ENCODE peak calls at places on chromosomes 2 and 18, in six cellular contexts. J, X, O, C, M and H are unnamed samples.

GRCh38 chr2:12717191-12717987 is 653 bp downstream of the TRIB2 start:
- DNase-seq in J (peak; percentile 54), X (peak; percentile 90), O (peak; percentile 83), C (peak; percentile 83), M (peak; percentile 77), H (peak; percentile 76)

GRCh38 chr2:70084973-70085710 is 2.1 kb upstream of the PCBP1 start:
- DNase-seq in J (peak; percentile 61), X (no peak), O (peak; percentile 71), C (peak; percentile 82), M (no peak), H (no peak)

GRCh38 chr2:95761556-95761955 is 169.8 kb downstream of the TRIM43 start:
- DNase-seq in J (no peak), X (no peak), O (no peak), C (no peak), M (no peak), H (no peak)

GRCh38 chr2:53498210-53498609 is 269.4 kb upstream of the CHAC2 start:
- DNase-seq in J (no peak), X (no peak), O (no peak), C (no peak), M (no peak), H (no peak)

GRCh38 chr2:96116424-96116878 is at the start of gene ADRA2B:
- DNase-seq in J (peak; percentile 88), X (peak; percentile 91), O (no peak), C (peak; percentile 65), M (peak; percentile 75), H (peak; percentile 82)

GRCh38 chr2:25029183-25029554 is 12.7 kb upstream of the EFR3B start:
- DNase-seq in J (no peak), X (no peak), O (no peak), C (no peak), M (no peak), H (no peak)

GRCh38 chr2:182456784-182457183 is 29.9 kb upstream of the PDE1A start:
- DNase-seq in J (no peak), X (no peak), O (no peak), C (no peak), M (no peak), H (no peak)

GRCh38 chr2:201260302-201260800 is at the start of gene CASP8:
- DNase-seq in J (peak; percentile 62), X (no peak), O (no peak), C (no peak), M (peak; percentile 40), H (peak; percentile 64)

GRCh38 chr2:98548920-98549818 is 59.1 kb downstream of the COA5 start:
- DNase-seq in J (peak; percentile 31), X (no peak), O (peak; percentile 53), C (no peak), M (no peak), H (no peak)

GRCh38 chr2:240895656-240896388 is at the start of gene MAB21L4:
- DNase-seq in J (no peak), X (no peak), O (no peak), C (no peak), M (peak; percentile 11), H (no peak)

GRCh38 chr18:49335677-49336076 is 124.8 kb downstream of the DYM start:
- DNase-seq in J (no peak), X (no peak), O (no peak), C (no peak), M (no peak), H (no peak)

GRCh38 chr2:88190808-88191721 is 20.9 kb downstream of the THNSL2 start:
- DNase-seq in J (peak; percentile 24), X (no peak), O (no peak), C (no peak), M (no peak), H (no peak)

GRCh38 chr18:2906522-2907458 is 60.0 kb downstream of the EMILIN2 start:
- DNase-seq in J (peak; percentile 70), X (peak; percentile 85), O (no peak), C (no peak), M (no peak), H (peak; percentile 59)

GRCh38 chr2:2333076-2333475 is 2.0 kb upstream of the MYT1L start:
- DNase-seq in J (no peak), X (no peak), O (no peak), C (no peak), M (no peak), H (no peak)

GRCh38 chr2:24930768-24931167 is 10.7 kb upstream of the ADCY3 start:
- DNase-seq in J (no peak), X (no peak), O (no peak), C (no peak), M (no peak), H (no peak)

GRCh38 chr2:119426801-119427395 is 4.8 kb upstream of the TMEM37 start:
- DNase-seq in J (peak; percentile 91), X (peak; percentile 86), O (peak; percentile 77), C (peak; percentile 84), M (no peak), H (peak; percentile 87)

GRCh38 chr18:3481696-3482210 is 31.8 kb downstream of the TGIF1 start:
- DNase-seq in J (peak; percentile 35), X (no peak), O (no peak), C (no peak), M (no peak), H (no peak)

GRCh38 chr2:227462463-227462951 is 9.4 kb upstream of the AGFG1 start:
- DNase-seq in J (no peak), X (no peak), O (no peak), C (no peak), M (no peak), H (no peak)

GRCh38 chr2:227464356-227464755 is 7.6 kb upstream of the AGFG1 start:
- DNase-seq in J (no peak), X (no peak), O (no peak), C (no peak), M (no peak), H (no peak)

GRCh38 chr2:227464851-227465250 is 7.1 kb upstream of the AGFG1 start:
- DNase-seq in J (no peak), X (no peak), O (no peak), C (no peak), M (no peak), H (no peak)

GRCh38 chr2:227461878-227462462 is 10.0 kb upstream of the AGFG1 start:
- DNase-seq in J (no peak), X (no peak), O (no peak), C (no peak), M (no peak), H (no peak)

DNA sequence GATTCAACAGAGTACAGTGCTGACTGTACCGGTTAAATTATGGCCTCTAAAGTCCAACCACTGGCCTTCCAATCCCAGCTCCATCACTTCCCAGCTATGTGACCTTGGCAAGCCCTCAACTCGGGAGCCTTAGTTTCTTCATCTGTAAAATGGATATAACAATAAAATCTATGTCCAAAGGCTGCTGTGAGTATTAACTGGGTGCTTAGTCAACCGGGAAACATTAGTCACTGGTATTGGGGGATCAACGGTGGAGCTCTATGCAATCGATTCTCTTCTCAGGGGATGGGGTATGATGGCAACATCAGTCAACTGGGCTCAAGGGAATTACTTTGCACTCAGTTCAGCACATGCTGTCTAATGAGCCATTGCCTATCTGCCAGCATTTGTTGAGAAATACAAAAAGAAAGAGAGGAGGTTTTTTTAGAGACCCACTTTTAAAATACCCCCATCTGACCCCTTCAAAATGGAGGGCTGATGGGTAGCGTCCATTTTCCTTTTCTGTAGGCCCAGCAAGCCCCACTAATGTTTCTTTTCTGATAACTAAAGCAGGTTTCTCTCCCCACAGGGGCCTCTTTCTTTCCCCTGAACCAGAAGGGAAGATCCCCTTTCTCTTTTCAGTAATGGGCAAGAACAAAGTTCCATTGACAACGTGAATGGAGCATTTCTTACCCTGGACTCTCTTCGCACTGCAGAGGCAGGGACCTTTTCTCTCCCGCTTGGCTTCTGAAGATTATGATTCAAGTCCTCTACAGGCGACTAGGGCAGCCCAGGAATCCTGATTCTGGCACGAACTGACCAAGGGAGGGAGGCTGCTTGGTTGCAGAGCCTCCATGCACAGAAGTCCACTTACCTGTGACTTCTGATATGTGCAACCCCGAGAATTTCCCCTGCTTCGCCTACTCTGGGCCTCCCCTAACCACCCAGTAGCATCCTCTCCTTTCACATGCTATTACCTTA is 8.7 kb upstream of the AGFG1 start:
- DNase-seq in J (no peak), X (no peak), O (no peak), C (no peak), M (no peak), H (no peak)
- H3K27ac ChIP-seq in J (no peak overlapping the region), X (no peak overlapping the region), O (no peak overlapping the region), C (no peak overlapping the region), M (no peak overlapping the region), H (no peak overlapping the region)

GRCh38 chr2:153287109-153287801 is 191.3 kb downstream of the RPRM start:
- DNase-seq in J (no peak), X (no peak), O (no peak), C (no peak), M (no peak), H (no peak)
- TF ChIP-seq CTCF in J (no peak), X (no peak), O (no peak), C (no peak), M (no peak), H (no peak)

DNA sequence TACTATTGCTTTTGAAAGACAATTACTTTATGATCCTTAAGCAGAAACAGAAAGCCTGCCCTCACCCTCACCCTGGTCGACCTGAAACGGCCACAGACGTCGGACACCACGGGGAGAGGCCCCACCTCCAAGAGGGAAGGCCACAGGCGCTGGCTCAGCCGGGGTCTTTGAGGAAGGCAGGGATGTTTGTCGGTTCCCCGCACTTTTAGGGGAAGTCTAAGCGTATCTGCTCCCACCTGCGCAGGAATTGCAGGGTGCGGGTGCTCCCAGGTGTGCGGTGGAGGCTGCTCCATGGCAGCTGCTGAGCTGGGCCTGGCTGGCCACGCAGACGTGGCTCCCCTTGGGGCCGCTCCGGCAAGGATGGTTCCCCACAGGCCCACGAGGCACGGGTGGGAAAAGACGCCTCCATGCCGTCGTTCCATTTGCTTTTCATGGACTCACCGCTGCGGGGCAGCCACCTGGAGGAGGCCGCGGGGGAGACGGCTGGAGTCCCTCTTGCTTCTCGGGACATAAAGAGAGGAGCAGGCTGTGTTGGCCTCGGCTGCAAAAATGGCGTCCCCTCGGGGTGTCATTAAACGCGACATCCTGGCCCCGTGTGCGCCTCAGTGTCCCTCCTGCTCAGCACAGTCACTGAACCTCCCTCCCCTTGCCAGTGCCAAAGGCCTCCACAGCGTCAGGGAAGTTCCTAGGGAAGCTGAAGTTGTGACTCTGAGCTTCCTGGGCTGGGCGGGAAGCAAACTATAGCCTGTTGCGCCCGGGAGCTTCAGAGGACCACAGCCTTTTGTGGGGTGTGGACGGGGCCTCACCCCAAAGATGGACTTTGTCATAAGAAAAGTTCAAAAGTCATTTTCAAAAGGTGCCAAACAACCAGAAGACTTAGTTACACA is 63.4 kb downstream of the NFATC1 start:
- DNase-seq in J (no peak), X (no peak), O (no peak), C (no peak), M (no peak), H (no peak)
- H3K27ac ChIP-seq in J (peak overlapping the region; percentile 60), X (no peak overlapping the region), O (peak overlapping the region; percentile 14), C (no peak overlapping the region), M (peak overlapping the region; percentile 87), H (peak overlapping the region; percentile 73)

GRCh38 chr2:126748188-126748760 is 92.3 kb downstream of the GYPC start:
- DNase-seq in J (no peak), X (no peak), O (no peak), C (no peak), M (no peak), H (no peak)

GRCh38 chr2:126751477-126751876 is 95.5 kb downstream of the GYPC start:
- DNase-seq in J (no peak), X (no peak), O (no peak), C (no peak), M (no peak), H (no peak)

GRCh38 chr2:126750506-126750905 is 94.5 kb downstream of the GYPC start:
- DNase-seq in J (no peak), X (no peak), O (no peak), C (no peak), M (no peak), H (no peak)

GRCh38 chr2:126748929-126749518 is 93.1 kb downstream of the GYPC start:
- DNase-seq in J (no peak), X (no peak), O (no peak), C (no peak), M (no peak), H (no peak)

GRCh38 chr2:126749537-126749936 is 93.6 kb downstream of the GYPC start:
- DNase-seq in J (no peak), X (no peak), O (no peak), C (no peak), M (no peak), H (no peak)
- TF ChIP-seq CTCF in J (no peak), X (no peak), O (peak; percentile 21), C (no peak), M (peak; percentile 27), H (peak; percentile 10)